ENCODE peak calls at places on chromosomes 6 and 20, in nine cellular contexts. E, K, I, L, W, Z, R, S and M are unnamed samples.

GRCh38 chr20:14888172-14888571 is 550.8 kb upstream of the FLRT3 start:
- DNase-seq in E (no peak), K (no peak), R (no peak), Z (no peak), S (no peak), L (no peak), I (no peak), W (no peak), M (no peak)

GRCh38 chr6:107538856-107539387 is 49.0 kb downstream of the SOBP start:
- DNase-seq in W (no peak), K (no peak), E (no peak), I (no peak), S (no peak), L (no peak), Z (no peak), R (no peak), M (no peak)

GRCh38 chr6:168555618-168556273 is 114.8 kb downstream of the SMOC2 start:
- DNase-seq in R (no peak), W (no peak), S (no peak), E (no peak), Z (no peak), L (no peak), K (no peak), I (no peak), M (no peak)

GRCh38 chr20:49482621-49483017 is at the start of gene KCNB1:
- DNase-seq in R (peak; percentile 59), W (peak; percentile 46), S (peak; percentile 67), I (peak; percentile 98), L (peak; percentile 22), K (no peak), Z (no peak), E (peak; percentile 69), M (no peak)

GRCh38 chr6:17365961-17366360 is 27.4 kb upstream of the CAP2 start:
- DNase-seq in L (no peak), S (no peak), R (no peak), W (no peak), E (no peak), K (no peak), Z (no peak), I (no peak), M (no peak)

GRCh38 chr6:53042112-53042511 is 23.1 kb upstream of the FBXO9 start:
- DNase-seq in L (no peak), I (no peak), K (no peak), Z (no peak), R (no peak), E (no peak), W (no peak), S (peak; percentile 85), M (no peak)

GRCh38 chr20:4070323-4071176 is 55.2 kb upstream of the RNF24 start:
- DNase-seq in L (no peak), Z (no peak), I (no peak), S (no peak), K (no peak), R (no peak), W (no peak), E (no peak), M (no peak)

GRCh38 chr6:41970436-41970846 is 28.8 kb upstream of the CCND3 start:
- DNase-seq in E (peak; percentile 68), I (no peak), S (no peak), R (no peak), K (no peak), Z (no peak), L (no peak), W (peak; percentile 11), M (no peak)

GRCh38 chr20:6017467-6017866 is 36.4 kb downstream of the LRRN4 start:
- DNase-seq in S (no peak), W (no peak), E (no peak), R (no peak), L (no peak), Z (no peak), I (no peak), K (no peak), M (no peak)

GRCh38 chr20:14717124-14718004 is 380.0 kb upstream of the FLRT3 start:
- DNase-seq in K (no peak), I (no peak), E (no peak), S (peak; percentile 23), W (no peak), Z (no peak), R (no peak), L (no peak), M (no peak)

GRCh38 chr20:18717062-18717461 is 96.5 kb upstream of the SCP2D1 start:
- DNase-seq in I (no peak), W (peak; percentile 34), S (no peak), K (no peak), E (no peak), Z (no peak), R (no peak), L (no peak), M (no peak)

GRCh38 chr20:45036044-45036755 is 64.7 kb downstream of the KCNS1 start:
- DNase-seq in W (no peak), E (no peak), L (no peak), Z (no peak), R (no peak), S (peak; percentile 44), K (no peak), I (no peak), M (no peak)

GRCh38 chr6:43129434-43130194 is 41.5 kb upstream of the SRF start:
- DNase-seq in K (no peak), W (peak; percentile 19), R (no peak), E (peak; percentile 11), I (peak; percentile 70), Z (no peak), S (peak; percentile 41), L (no peak), M (no peak)

GRCh38 chr6:71642120-71642519 is 244.2 kb upstream of the RIMS1 start:
- DNase-seq in L (no peak), S (no peak), R (no peak), W (no peak), K (no peak), I (no peak), E (no peak), Z (no peak), M (no peak)

GRCh38 chr6:111444794-111445193 is 38.2 kb downstream of the REV3L start:
- DNase-seq in L (no peak), E (no peak), S (no peak), I (no peak), Z (no peak), K (no peak), W (no peak), R (no peak), M (no peak)

GRCh38 chr20:33770005-33770404 is 38.2 kb downstream of the ZNF341 start:
- DNase-seq in S (no peak), L (no peak), E (no peak), Z (no peak), W (no peak), K (no peak), R (peak; percentile 32), I (no peak), M (no peak)

GRCh38 chr6:11229267-11230043 is 3.0 kb downstream of the NEDD9 start:
- DNase-seq in R (no peak), E (no peak), W (no peak), L (no peak), I (peak; percentile 84), Z (no peak), K (no peak), S (no peak), M (no peak)

GRCh38 chr20:10939297-10939949 is 265.6 kb upstream of the JAG1 start:
- DNase-seq in S (no peak), I (no peak), R (no peak), Z (no peak), W (no peak), L (no peak), E (no peak), K (no peak), M (no peak)

GRCh38 chr6:71043902-71044301 is 87.0 kb upstream of the B3GAT2 start:
- DNase-seq in I (no peak), E (peak; percentile 46), R (no peak), W (no peak), L (no peak), Z (no peak), S (no peak), K (no peak), M (no peak)

GRCh38 chr6:25329156-25329555 is 50.0 kb downstream of the CARMIL1 start:
- DNase-seq in E (no peak), W (no peak), I (no peak), L (no peak), S (no peak), Z (no peak), R (no peak), K (no peak), M (no peak)

GRCh38 chr6:74899416-74899815 is 306.4 kb downstream of the COL12A1 start:
- DNase-seq in L (no peak), Z (no peak), E (peak; percentile 21), K (no peak), S (peak; percentile 14), R (no peak), I (no peak), W (no peak), M (no peak)